ENCODE peak calls at places on chromosome 21, in nine cellular contexts. One of them, this sample, is unnamed.

GRCh38 chr21:39048574-39048973 is 134.7 kb downstream of the PSMG1 start:
- DNase-seq in IMR-90: peak
- DNase-seq in neural progenitor cell: no peak
- DNase-seq in OCI-LY7: no peak
- DNase-seq in PC-3: peak
- DNase-seq in HepG2: no peak
- DNase-seq in A549: no peak
- DNase-seq in K562: no peak
- DNase-seq in hepatocyte: no peak
- DNase-seq in this sample: peak

GRCh38 chr21:17819114-17819877 is at the start of gene C21orf91:
- DNase-seq in A549: peak
- DNase-seq in hepatocyte: peak
- DNase-seq in K562: peak
- DNase-seq in IMR-90: peak
- DNase-seq in PC-3: peak
- DNase-seq in neural progenitor cell: peak
- DNase-seq in OCI-LY7: peak
- DNase-seq in HepG2: peak
- DNase-seq in this sample: peak

GRCh38 chr21:37130971-37131370 is 57.9 kb downstream of the TTC3 start:
- DNase-seq in K562: no peak
- DNase-seq in OCI-LY7: no peak
- DNase-seq in PC-3: peak
- DNase-seq in A549: no peak
- DNase-seq in neural progenitor cell: no peak
- DNase-seq in HepG2: no peak
- DNase-seq in IMR-90: peak
- DNase-seq in hepatocyte: no peak
- DNase-seq in this sample: peak

GRCh38 chr21:16473965-16474364 is 744.2 kb downstream of the USP25 start:
- DNase-seq in IMR-90: peak
- DNase-seq in HepG2: no peak
- DNase-seq in hepatocyte: no peak
- DNase-seq in neural progenitor cell: no peak
- DNase-seq in OCI-LY7: no peak
- DNase-seq in PC-3: no peak
- DNase-seq in A549: no peak
- DNase-seq in K562: no peak
- DNase-seq in this sample: peak

GRCh38 chr21:38139380-38140168 is 117.2 kb upstream of the KCNJ15 start:
- DNase-seq in HepG2: peak
- DNase-seq in OCI-LY7: no peak
- DNase-seq in A549: peak
- DNase-seq in PC-3: peak
- DNase-seq in neural progenitor cell: no peak
- DNase-seq in hepatocyte: peak
- DNase-seq in IMR-90: peak
- DNase-seq in K562: no peak
- DNase-seq in this sample: peak

GRCh38 chr21:37763298-37763697 is 153.0 kb downstream of the KCNJ6 start:
- DNase-seq in neural progenitor cell: no peak
- DNase-seq in HepG2: no peak
- DNase-seq in hepatocyte: no peak
- DNase-seq in OCI-LY7: no peak
- DNase-seq in K562: no peak
- DNase-seq in A549: no peak
- DNase-seq in IMR-90: no peak
- DNase-seq in PC-3: no peak
- DNase-seq in this sample: no peak

GRCh38 chr21:39452207-39452964 is 616 bp downstream of the SH3BGR start:
- DNase-seq in neural progenitor cell: no peak
- DNase-seq in K562: no peak
- DNase-seq in OCI-LY7: no peak
- DNase-seq in HepG2: peak
- DNase-seq in hepatocyte: no peak
- DNase-seq in A549: peak
- DNase-seq in IMR-90: peak
- DNase-seq in PC-3: no peak
- DNase-seq in this sample: peak

GRCh38 chr21:30194701-30195299 is 21.1 kb downstream of the CLDN8 start:
- DNase-seq in hepatocyte: peak
- DNase-seq in A549: peak
- DNase-seq in K562: peak
- DNase-seq in OCI-LY7: peak
- DNase-seq in neural progenitor cell: peak
- DNase-seq in IMR-90: no peak
- DNase-seq in HepG2: peak
- DNase-seq in PC-3: peak
- DNase-seq in this sample: no peak

GRCh38 chr21:22235866-22236590 is 1237.8 kb downstream of the NCAM2 start:
- DNase-seq in PC-3: no peak
- DNase-seq in HepG2: no peak
- DNase-seq in hepatocyte: no peak
- DNase-seq in IMR-90: no peak
- DNase-seq in neural progenitor cell: no peak
- DNase-seq in A549: no peak
- DNase-seq in K562: no peak
- DNase-seq in OCI-LY7: no peak
- DNase-seq in this sample: no peak

GRCh38 chr21:30014883-30015282 is 75.1 kb upstream of the GRIK1 start:
- DNase-seq in neural progenitor cell: peak
- DNase-seq in HepG2: no peak
- DNase-seq in hepatocyte: no peak
- DNase-seq in IMR-90: no peak
- DNase-seq in PC-3: no peak
- DNase-seq in K562: no peak
- DNase-seq in A549: no peak
- DNase-seq in OCI-LY7: no peak
- DNase-seq in this sample: no peak

GRCh38 chr21:17848228-17848627 is 29.1 kb upstream of the C21orf91 start:
- DNase-seq in IMR-90: peak
- DNase-seq in A549: no peak
- DNase-seq in neural progenitor cell: no peak
- DNase-seq in PC-3: peak
- DNase-seq in hepatocyte: peak
- DNase-seq in OCI-LY7: no peak
- DNase-seq in K562: no peak
- DNase-seq in HepG2: no peak
- DNase-seq in this sample: peak

GRCh38 chr21:29265690-29266479 is 32.8 kb upstream of the BACH1 start:
- DNase-seq in A549: no peak
- DNase-seq in PC-3: no peak
- DNase-seq in K562: no peak
- DNase-seq in neural progenitor cell: no peak
- DNase-seq in hepatocyte: no peak
- DNase-seq in HepG2: no peak
- DNase-seq in IMR-90: no peak
- DNase-seq in OCI-LY7: no peak
- DNase-seq in this sample: no peak

GRCh38 chr21:40516336-40516735 is 330.6 kb downstream of the DSCAM start:
- DNase-seq in neural progenitor cell: peak
- DNase-seq in HepG2: no peak
- DNase-seq in OCI-LY7: no peak
- DNase-seq in K562: no peak
- DNase-seq in IMR-90: no peak
- DNase-seq in A549: no peak
- DNase-seq in hepatocyte: no peak
- DNase-seq in PC-3: no peak
- DNase-seq in this sample: no peak

GRCh38 chr21:29321217-29321616 is 22.5 kb downstream of the BACH1 start:
- DNase-seq in IMR-90: no peak
- DNase-seq in hepatocyte: no peak
- DNase-seq in PC-3: no peak
- DNase-seq in HepG2: no peak
- DNase-seq in neural progenitor cell: no peak
- DNase-seq in OCI-LY7: no peak
- DNase-seq in K562: no peak
- DNase-seq in A549: no peak
- DNase-seq in this sample: no peak

GRCh38 chr21:39373634-39374033 is 24.7 kb upstream of the HMGN1 start:
- DNase-seq in A549: peak
- DNase-seq in IMR-90: peak
- DNase-seq in K562: no peak
- DNase-seq in neural progenitor cell: peak
- DNase-seq in OCI-LY7: peak
- DNase-seq in PC-3: peak
- DNase-seq in HepG2: peak
- DNase-seq in hepatocyte: peak
- DNase-seq in this sample: peak

GRCh38 chr21:46393941-46394818 is 64.5 kb upstream of the DIP2A start:
- DNase-seq in HepG2: peak
- DNase-seq in A549: no peak
- DNase-seq in PC-3: no peak
- DNase-seq in hepatocyte: peak
- DNase-seq in IMR-90: no peak
- DNase-seq in K562: no peak
- DNase-seq in OCI-LY7: no peak
- DNase-seq in neural progenitor cell: no peak
- DNase-seq in this sample: no peak

GRCh38 chr21:38567577-38568360 is 69.5 kb upstream of the ERG start:
- DNase-seq in hepatocyte: peak
- DNase-seq in IMR-90: peak
- DNase-seq in HepG2: no peak
- DNase-seq in PC-3: no peak
- DNase-seq in K562: no peak
- DNase-seq in A549: no peak
- DNase-seq in OCI-LY7: no peak
- DNase-seq in neural progenitor cell: peak
- DNase-seq in this sample: peak

GRCh38 chr21:43712268-43712942 is 6.5 kb upstream of the PDXK start:
- DNase-seq in hepatocyte: peak
- DNase-seq in HepG2: no peak
- DNase-seq in A549: peak
- DNase-seq in IMR-90: peak
- DNase-seq in K562: peak
- DNase-seq in neural progenitor cell: no peak
- DNase-seq in PC-3: peak
- DNase-seq in OCI-LY7: no peak
- DNase-seq in this sample: peak

GRCh38 chr21:24023936-24024335 is 1583.3 kb downstream of the MRPL39 start:
- DNase-seq in hepatocyte: no peak
- DNase-seq in HepG2: no peak
- DNase-seq in OCI-LY7: no peak
- DNase-seq in PC-3: peak
- DNase-seq in IMR-90: no peak
- DNase-seq in neural progenitor cell: no peak
- DNase-seq in A549: no peak
- DNase-seq in K562: no peak
- DNase-seq in this sample: no peak

GRCh38 chr21:37198989-37199924 is 67.9 kb downstream of the VPS26C start:
- DNase-seq in A549: no peak
- DNase-seq in IMR-90: peak
- DNase-seq in K562: no peak
- DNase-seq in hepatocyte: no peak
- DNase-seq in neural progenitor cell: no peak
- DNase-seq in PC-3: peak
- DNase-seq in OCI-LY7: no peak
- DNase-seq in HepG2: no peak
- DNase-seq in this sample: peak

GRCh38 chr21:33406493-33406892 is 3.3 kb downstream of the IFNGR2 start:
- DNase-seq in PC-3: no peak
- DNase-seq in OCI-LY7: no peak
- DNase-seq in K562: no peak
- DNase-seq in A549: no peak
- DNase-seq in hepatocyte: no peak
- DNase-seq in IMR-90: no peak
- DNase-seq in neural progenitor cell: no peak
- DNase-seq in HepG2: no peak
- DNase-seq in this sample: no peak
- H3K4me2 ChIP-seq in PC-3: no peak
- H3K4me2 ChIP-seq in OCI-LY7: peak
- H3K4me2 ChIP-seq in K562: no peak
- H3K4me2 ChIP-seq in A549: no peak
- H3K4me2 ChIP-seq in hepatocyte: no peak
- H3K4me2 ChIP-seq in IMR-90: no peak
- H3K4me2 ChIP-seq in neural progenitor cell: no peak
- H3K4me2 ChIP-seq in HepG2: peak
- H3K4me2 ChIP-seq in this sample: peak

GRCh38 chr21:42122808-42123207 is 51.7 kb downstream of the UMODL1 start:
- DNase-seq in IMR-90: no peak
- DNase-seq in K562: no peak
- DNase-seq in OCI-LY7: no peak
- DNase-seq in HepG2: no peak
- DNase-seq in A549: no peak
- DNase-seq in hepatocyte: no peak
- DNase-seq in neural progenitor cell: no peak
- DNase-seq in PC-3: no peak
- DNase-seq in this sample: no peak
- H3K4me2 ChIP-seq in IMR-90: no peak
- H3K4me2 ChIP-seq in K562: no peak
- H3K4me2 ChIP-seq in OCI-LY7: peak
- H3K4me2 ChIP-seq in HepG2: peak
- H3K4me2 ChIP-seq in A549: no peak
- H3K4me2 ChIP-seq in hepatocyte: no peak
- H3K4me2 ChIP-seq in neural progenitor cell: no peak
- H3K4me2 ChIP-seq in PC-3: no peak
- H3K4me2 ChIP-seq in this sample: no peak

DNA sequence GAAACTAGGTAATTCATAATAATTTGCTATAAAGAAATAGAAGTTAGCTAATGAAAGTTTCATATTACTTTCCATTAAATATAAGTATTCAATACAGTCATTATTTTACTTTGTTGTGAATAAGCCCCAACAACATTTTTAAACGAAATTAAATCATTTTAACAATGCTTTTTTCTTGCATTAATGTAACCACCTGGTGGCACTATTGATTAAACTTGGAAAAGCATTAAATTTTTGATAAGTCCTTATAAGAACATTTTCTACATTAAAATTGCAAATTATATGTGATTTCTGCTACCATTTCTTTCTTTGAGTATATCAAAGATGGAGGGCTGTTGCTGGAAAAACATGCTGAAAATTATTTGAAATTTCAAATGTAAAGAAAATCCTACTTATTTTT is 918.8 kb upstream of the TMPRSS15 start:
- DNase-seq in OCI-LY7: no peak
- DNase-seq in PC-3: peak
- DNase-seq in neural progenitor cell: no peak
- DNase-seq in HepG2: no peak
- DNase-seq in K562: no peak
- DNase-seq in hepatocyte: no peak
- DNase-seq in A549: no peak
- DNase-seq in IMR-90: no peak
- DNase-seq in this sample: no peak
- H3K4me2 ChIP-seq in OCI-LY7: no peak
- H3K4me2 ChIP-seq in PC-3: peak
- H3K4me2 ChIP-seq in neural progenitor cell: no peak
- H3K4me2 ChIP-seq in HepG2: no peak
- H3K4me2 ChIP-seq in K562: no peak
- H3K4me2 ChIP-seq in hepatocyte: no peak
- H3K4me2 ChIP-seq in A549: no peak
- H3K4me2 ChIP-seq in IMR-90: no peak
- H3K4me2 ChIP-seq in this sample: no peak

DNA sequence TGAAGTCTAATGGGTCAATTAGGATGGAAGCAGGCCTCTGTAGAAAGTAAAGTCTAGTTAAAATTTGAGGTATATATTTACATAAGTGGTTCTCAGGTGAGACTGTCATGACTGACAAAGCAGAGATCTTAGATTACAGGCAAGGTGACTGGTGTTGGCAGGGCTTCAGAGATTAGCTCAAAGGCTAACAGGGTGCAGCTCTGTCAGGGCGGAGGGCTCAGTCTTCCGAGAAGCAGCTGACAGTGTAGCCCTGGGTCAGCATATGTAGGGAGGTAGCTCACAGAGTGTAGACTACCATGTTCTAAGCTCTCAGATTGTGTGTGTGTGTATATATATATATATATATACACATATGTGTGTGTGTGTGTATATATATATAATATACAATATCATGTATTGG is 54.7 kb downstream of the RBM11 start:
- DNase-seq in hepatocyte: peak
- DNase-seq in A549: no peak
- DNase-seq in IMR-90: no peak
- DNase-seq in neural progenitor cell: no peak
- DNase-seq in HepG2: no peak
- DNase-seq in PC-3: no peak
- DNase-seq in OCI-LY7: no peak
- DNase-seq in K562: no peak
- DNase-seq in this sample: no peak
- H3K4me2 ChIP-seq in hepatocyte: no peak
- H3K4me2 ChIP-seq in A549: no peak
- H3K4me2 ChIP-seq in IMR-90: no peak
- H3K4me2 ChIP-seq in neural progenitor cell: no peak
- H3K4me2 ChIP-seq in HepG2: no peak
- H3K4me2 ChIP-seq in PC-3: no peak
- H3K4me2 ChIP-seq in OCI-LY7: no peak
- H3K4me2 ChIP-seq in K562: no peak
- H3K4me2 ChIP-seq in this sample: no peak